ENCODE peak calls at places on chromosomes 1 and 21, in nine cellular contexts. B is NCI-H345, P is GM13977, L is GM19239, X is HTR-8/SVneo, O is heart left ventricle, R is glutamatergic neuron, Z is foreskin melanocyte, U is tibial artery. J is an unnamed sample.

GRCh38 chr1:201557572-201557958 is 18.6 kb downstream of the NAV1 start:
- DNase-seq in B (no peak), P (no peak), L (no peak), X (no peak), O (no peak), R (no peak), Z (peak), U (no peak), J (no peak)

GRCh38 chr1:62906428-62906886 is 122.5 kb downstream of the ATG4C start:
- DNase-seq in B (peak), P (no peak), L (no peak), X (no peak), O (no peak), R (no peak), Z (peak), U (no peak), J (no peak)

GRCh38 chr1:119324198-119324597 is 44.4 kb upstream of the HAO2 start:
- DNase-seq in B (no peak), P (no peak), L (no peak), X (no peak), O (no peak), R (no peak), Z (peak), U (no peak), J (no peak)

GRCh38 chr1:236576004-236576403 is 28.3 kb downstream of the HEATR1 start:
- DNase-seq in B (no peak), P (no peak), L (no peak), X (no peak), O (no peak), R (no peak), Z (no peak), U (no peak), J (no peak)

GRCh38 chr21:29888437-29888836 is 51.4 kb downstream of the GRIK1 start:
- DNase-seq in B (no peak), P (no peak), L (no peak), X (no peak), O (no peak), R (no peak), Z (no peak), U (no peak), J (no peak)

GRCh38 chr21:42601656-42602055 is 51.8 kb upstream of the PDE9A start:
- DNase-seq in B (no peak), P (no peak), L (no peak), X (no peak), O (no peak), R (no peak), Z (no peak), U (no peak), J (no peak)

GRCh38 chr21:33840771-33841170 is 74.8 kb downstream of the ATP5PO start:
- DNase-seq in B (no peak), P (no peak), L (no peak), X (no peak), O (no peak), R (no peak), Z (no peak), U (no peak), J (no peak)

GRCh38 chr1:7043729-7044470 is 258.6 kb downstream of the CAMTA1 start:
- DNase-seq in B (no peak), P (no peak), L (no peak), X (no peak), O (no peak), R (no peak), Z (no peak), U (no peak), J (no peak)

GRCh38 chr1:244447552-244447951 is 4.2 kb downstream of the ADSS2 start:
- DNase-seq in B (no peak), P (no peak), L (no peak), X (no peak), O (no peak), R (no peak), Z (no peak), U (no peak), J (no peak)

GRCh38 chr21:34065015-34065414 is 8.4 kb upstream of the MRPS6 start:
- DNase-seq in B (no peak), P (no peak), L (no peak), X (no peak), O (no peak), R (no peak), Z (no peak), U (no peak), J (no peak)

GRCh38 chr1:25126568-25126967 is 105.7 kb downstream of the SYF2 start:
- DNase-seq in B (no peak), P (no peak), L (no peak), X (no peak), O (no peak), R (no peak), Z (no peak), U (no peak), J (no peak)

GRCh38 chr21:39051561-39051949 is 131.7 kb downstream of the PSMG1 start:
- DNase-seq in B (no peak), P (no peak), L (no peak), X (no peak), O (no peak), R (no peak), Z (no peak), U (no peak), J (no peak)

GRCh38 chr1:109923131-109923945 is 12.7 kb downstream of the CSF1 start:
- DNase-seq in B (no peak), P (no peak), L (no peak), X (no peak), O (no peak), R (no peak), Z (no peak), U (no peak), J (no peak)

GRCh38 chr1:44962729-44963128 is 23.7 kb downstream of the EIF2B3 start:
- DNase-seq in B (no peak), P (no peak), L (no peak), X (no peak), O (no peak), R (no peak), Z (no peak), U (no peak), J (no peak)

GRCh38 chr1:204560590-204560989 is 44.4 kb downstream of the MDM4 start:
- DNase-seq in B (no peak), P (no peak), L (no peak), X (peak), O (no peak), R (no peak), Z (no peak), U (no peak), J (no peak)

GRCh38 chr1:104019675-104020049 is 270.0 kb downstream of the AMY1C start:
- DNase-seq in B (no peak), P (no peak), L (no peak), X (no peak), O (no peak), R (no peak), Z (no peak), U (no peak), J (no peak)

GRCh38 chr1:201617157-201617556 is 78.2 kb downstream of the NAV1 start:
- DNase-seq in B (no peak), P (no peak), L (no peak), X (no peak), O (no peak), R (no peak), Z (no peak), U (no peak), J (no peak)

GRCh38 chr1:39754906-39755504 is 16.1 kb downstream of the OXCT2 start:
- DNase-seq in B (no peak), P (no peak), L (no peak), X (no peak), O (no peak), R (no peak), Z (no peak), U (no peak), J (no peak)

GRCh38 chr1:15948091-15948591 is 27.8 kb downstream of the ZBTB17 start:
- DNase-seq in B (no peak), P (peak), L (no peak), X (no peak), O (no peak), R (no peak), Z (no peak), U (no peak), J (no peak)

GRCh38 chr1:40630488-40631223 is 34.8 kb downstream of the RIMS3 start:
- DNase-seq in B (peak), P (no peak), L (no peak), X (no peak), O (no peak), R (peak), Z (no peak), U (no peak), J (no peak)

GRCh38 chr1:23743287-23744052 is at the start of gene ELOA:
- DNase-seq in B (peak), P (peak), L (peak), X (peak), O (peak), R (peak), Z (peak), U (peak), J (peak)

GRCh38 chr1:86704972-86705632 is 726 bp downstream of the SH3GLB1 start:
- DNase-seq in B (peak), P (peak), L (peak), X (peak), O (peak), R (peak), Z (peak), U (peak), J (peak)

GRCh38 chr21:45802425-45802824 is 158.9 kb downstream of the PCBP3 start:
- DNase-seq in B (no peak), P (no peak), L (no peak), X (no peak), O (no peak), R (no peak), Z (no peak), U (no peak), J (no peak)

GRCh38 chr1:246425139-246425794 is 81.8 kb downstream of the SMYD3 start:
- DNase-seq in B (no peak), P (no peak), L (no peak), X (no peak), O (no peak), R (no peak), Z (no peak), U (no peak), J (no peak)

GRCh38 chr1:64877151-64877550 is 89.2 kb downstream of the JAK1 start:
- DNase-seq in B (no peak), P (no peak), L (no peak), X (no peak), O (no peak), R (no peak), Z (no peak), U (no peak), J (no peak)

GRCh38 chr1:86150553-86151055 is 6.0 kb downstream of the COL24A1 start:
- DNase-seq in B (no peak), P (no peak), L (no peak), X (no peak), O (no peak), R (no peak), Z (no peak), U (no peak), J (no peak)

GRCh38 chr1:105544475-105544874 is 1512.0 kb upstream of the PRMT6 start:
- DNase-seq in B (no peak), P (no peak), L (no peak), X (no peak), O (no peak), R (no peak), Z (no peak), U (no peak), J (no peak)

GRCh38 chr1:97849350-97850339 is 71.2 kb downstream of the DPYD start:
- DNase-seq in B (no peak), P (no peak), L (peak), X (peak), O (no peak), R (no peak), Z (peak), U (no peak), J (no peak)

GRCh38 chr1:90821152-90821792 is 104.2 kb upstream of the BARHL2 start:
- DNase-seq in B (no peak), P (no peak), L (no peak), X (no peak), O (no peak), R (no peak), Z (peak), U (no peak), J (no peak)

GRCh38 chr21:38878394-38879179 is 72.9 kb downstream of the ETS2 start:
- DNase-seq in B (no peak), P (no peak), L (no peak), X (no peak), O (no peak), R (no peak), Z (no peak), U (no peak), J (no peak)

GRCh38 chr21:36113647-36114428 is 21.0 kb upstream of the CBR3 start:
- DNase-seq in B (peak), P (no peak), L (no peak), X (no peak), O (no peak), R (no peak), Z (no peak), U (no peak), J (no peak)

GRCh38 chr1:164950453-164951052 is 391.6 kb downstream of the PBX1 start:
- DNase-seq in B (no peak), P (no peak), L (no peak), X (no peak), O (no peak), R (no peak), Z (no peak), U (no peak), J (no peak)

GRCh38 chr1:197526736-197527371 is 248.4 kb downstream of the DENND1B start:
- DNase-seq in B (no peak), P (peak), L (no peak), X (peak), O (no peak), R (no peak), Z (peak), U (no peak), J (no peak)

GRCh38 chr1:59919742-59920141 is 6.8 kb downstream of the CYP2J2 start:
- DNase-seq in B (no peak), P (no peak), L (no peak), X (no peak), O (no peak), R (no peak), Z (no peak), U (no peak), J (no peak)

GRCh38 chr1:61181016-61181560 is 98.7 kb downstream of the NFIA start:
- DNase-seq in B (no peak), P (no peak), L (no peak), X (no peak), O (no peak), R (no peak), Z (no peak), U (no peak), J (no peak)

GRCh38 chr1:85303440-85304162 is 27.2 kb upstream of the BCL10 start:
- DNase-seq in B (no peak), P (no peak), L (no peak), X (no peak), O (no peak), R (no peak), Z (no peak), U (no peak), J (no peak)

GRCh38 chr1:113036639-113037321 is 36.2 kb upstream of the LRIG2 start:
- DNase-seq in B (no peak), P (peak), L (no peak), X (no peak), O (no peak), R (no peak), Z (no peak), U (no peak), J (no peak)

J was measured in Right ventricle myocardium superior.